ENCODE peak calls at places on chromosomes 2 and 18, in five cellular contexts. One of them, this sample, is unnamed.

GRCh38 chr2:209772316-209772715 is 684 bp downstream of the UNC80 start:
- DNase-seq in HFFc6: no peak
- DNase-seq in mammary epithelial cell: no peak
- DNase-seq in Calu3: no peak
- DNase-seq in neural crest cell: no peak
- DNase-seq in this sample: no peak

GRCh38 chr2:171081649-171082111 is 79.0 kb downstream of the TLK1 start:
- DNase-seq in neural crest cell: no peak
- DNase-seq in mammary epithelial cell: no peak
- DNase-seq in HFFc6: no peak
- DNase-seq in Calu3: no peak
- DNase-seq in this sample: no peak

GRCh38 chr18:66872277-66872676 is 268.4 kb upstream of the CDH19 start:
- DNase-seq in mammary epithelial cell: peak
- DNase-seq in HFFc6: no peak
- DNase-seq in neural crest cell: no peak
- DNase-seq in Calu3: no peak
- DNase-seq in this sample: peak

GRCh38 chr2:48209214-48209885 is 303.1 kb upstream of the FBXO11 start:
- DNase-seq in neural crest cell: no peak
- DNase-seq in Calu3: no peak
- DNase-seq in HFFc6: peak
- DNase-seq in mammary epithelial cell: peak
- DNase-seq in this sample: no peak

GRCh38 chr2:130834091-130834922 is 2.4 kb upstream of the ARHGEF4 start:
- DNase-seq in neural crest cell: no peak
- DNase-seq in HFFc6: no peak
- DNase-seq in mammary epithelial cell: no peak
- DNase-seq in Calu3: no peak
- DNase-seq in this sample: no peak

GRCh38 chr2:54233832-54234649 is 22.0 kb downstream of the TSPYL6 start:
- DNase-seq in Calu3: no peak
- DNase-seq in neural crest cell: no peak
- DNase-seq in mammary epithelial cell: no peak
- DNase-seq in HFFc6: no peak
- DNase-seq in this sample: no peak

GRCh38 chr2:12484536-12485115 is 232.1 kb upstream of the TRIB2 start:
- DNase-seq in HFFc6: peak
- DNase-seq in mammary epithelial cell: no peak
- DNase-seq in Calu3: no peak
- DNase-seq in neural crest cell: no peak
- DNase-seq in this sample: no peak

GRCh38 chr2:73907840-73908452 is 15.1 kb downstream of the ACTG2 start:
- DNase-seq in Calu3: peak
- DNase-seq in mammary epithelial cell: peak
- DNase-seq in neural crest cell: no peak
- DNase-seq in HFFc6: no peak
- DNase-seq in this sample: peak

GRCh38 chr2:40049782-40050181 is 270.7 kb upstream of the THUMPD2 start:
- DNase-seq in neural crest cell: no peak
- DNase-seq in mammary epithelial cell: no peak
- DNase-seq in HFFc6: no peak
- DNase-seq in Calu3: no peak
- DNase-seq in this sample: no peak

GRCh38 chr2:36379710-36380448 is 24.3 kb downstream of the CRIM1 start:
- DNase-seq in Calu3: no peak
- DNase-seq in neural crest cell: no peak
- DNase-seq in HFFc6: no peak
- DNase-seq in mammary epithelial cell: peak
- DNase-seq in this sample: no peak

GRCh38 chr2:38123862-38124261 is 47.9 kb upstream of the CYP1B1 start:
- DNase-seq in Calu3: no peak
- DNase-seq in HFFc6: no peak
- DNase-seq in neural crest cell: no peak
- DNase-seq in mammary epithelial cell: peak
- DNase-seq in this sample: no peak

GRCh38 chr2:28276076-28276618 is 116.5 kb upstream of the FOSL2 start:
- DNase-seq in neural crest cell: no peak
- DNase-seq in HFFc6: peak
- DNase-seq in Calu3: peak
- DNase-seq in mammary epithelial cell: peak
- DNase-seq in this sample: peak

GRCh38 chr2:12606472-12607000 is 110.2 kb upstream of the TRIB2 start:
- DNase-seq in neural crest cell: no peak
- DNase-seq in mammary epithelial cell: peak
- DNase-seq in HFFc6: peak
- DNase-seq in Calu3: no peak
- DNase-seq in this sample: no peak

GRCh38 chr2:23707096-23707495 is 219.8 kb downstream of the ATAD2B start:
- DNase-seq in neural crest cell: no peak
- DNase-seq in mammary epithelial cell: no peak
- DNase-seq in Calu3: no peak
- DNase-seq in HFFc6: no peak
- DNase-seq in this sample: no peak

GRCh38 chr2:224658776-224659175 is 57.4 kb downstream of the CCDC195 start:
- DNase-seq in mammary epithelial cell: peak
- DNase-seq in neural crest cell: no peak
- DNase-seq in Calu3: no peak
- DNase-seq in HFFc6: peak
- DNase-seq in this sample: no peak

GRCh38 chr2:64685430-64685829 is 31.7 kb upstream of the SERTAD2 start:
- DNase-seq in mammary epithelial cell: no peak
- DNase-seq in neural crest cell: no peak
- DNase-seq in Calu3: no peak
- DNase-seq in HFFc6: no peak
- DNase-seq in this sample: no peak

DNA sequence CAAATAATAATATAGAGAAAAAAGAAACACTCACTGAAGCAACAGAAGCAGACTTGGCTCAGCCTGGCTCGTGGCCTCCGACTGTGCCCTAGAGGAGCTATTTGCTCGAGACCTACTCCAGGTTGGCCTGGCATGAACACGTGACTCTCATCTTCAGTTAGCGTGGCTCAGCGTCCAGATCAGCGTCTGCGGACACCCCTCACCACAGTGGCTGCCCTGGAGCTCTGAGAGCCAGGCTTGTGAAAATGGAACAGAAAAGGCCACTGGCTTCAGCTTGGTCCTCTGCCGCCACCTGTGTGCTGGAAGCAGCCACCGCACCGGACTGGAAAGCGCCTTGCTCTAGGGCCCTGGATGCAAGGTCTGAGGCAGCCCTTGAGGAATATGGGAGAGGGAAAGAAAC is 1184.0 kb upstream of the GYPC start:
- DNase-seq in neural crest cell: peak
- DNase-seq in mammary epithelial cell: no peak
- DNase-seq in Calu3: no peak
- DNase-seq in HFFc6: no peak
- DNase-seq in this sample: peak
- TF ChIP-seq CTCF in neural crest cell: peak
- TF ChIP-seq CTCF in mammary epithelial cell: no peak
- TF ChIP-seq CTCF in Calu3: no peak
- TF ChIP-seq CTCF in HFFc6: peak
- TF ChIP-seq CTCF in this sample: peak

DNA sequence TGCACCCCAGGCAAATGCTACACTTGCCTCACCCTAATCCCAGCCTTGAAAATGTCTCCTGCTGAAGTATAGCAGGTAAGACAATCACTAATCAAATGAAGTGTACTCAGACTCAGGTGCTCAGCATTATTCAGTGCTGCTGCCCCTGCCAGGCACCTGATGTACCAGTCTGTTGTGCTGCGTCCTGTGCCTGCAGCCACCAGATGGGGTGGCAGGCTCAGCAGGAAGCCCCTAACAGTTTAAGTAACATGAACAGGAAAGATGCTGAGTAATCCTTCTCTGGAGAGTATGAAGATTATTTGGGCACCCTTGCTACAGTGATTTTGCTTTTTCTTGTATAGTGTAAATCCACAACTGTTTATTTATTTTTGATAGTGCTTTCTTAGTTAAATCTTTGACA is 69.1 kb downstream of the TACR1 start:
- DNase-seq in HFFc6: no peak
- DNase-seq in neural crest cell: no peak
- DNase-seq in mammary epithelial cell: no peak
- DNase-seq in Calu3: no peak
- DNase-seq in this sample: no peak
- TF ChIP-seq CTCF in HFFc6: no peak
- TF ChIP-seq CTCF in neural crest cell: no peak
- TF ChIP-seq CTCF in mammary epithelial cell: no peak
- TF ChIP-seq CTCF in Calu3: no peak
- TF ChIP-seq CTCF in this sample: no peak

DNA sequence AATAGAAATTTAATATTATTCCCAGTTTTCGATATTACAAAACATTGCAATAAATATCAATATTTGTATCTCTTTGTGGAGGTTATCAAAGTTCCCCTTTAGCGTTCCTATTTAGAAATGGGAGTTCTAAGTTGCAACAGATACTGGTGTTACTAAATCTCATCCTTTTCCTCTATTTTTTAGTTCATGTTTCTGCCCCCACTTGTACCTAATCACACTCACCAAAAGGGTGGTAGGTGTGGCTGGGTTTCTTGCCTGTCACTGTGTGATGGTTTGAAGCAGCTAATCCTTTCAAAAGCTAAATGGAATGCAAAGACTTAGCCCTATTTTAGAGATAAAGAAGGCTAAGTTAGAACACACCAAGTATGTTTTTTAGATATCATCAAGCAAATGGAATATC is 997.9 kb downstream of the TSN start:
- DNase-seq in HFFc6: no peak
- DNase-seq in neural crest cell: no peak
- DNase-seq in mammary epithelial cell: no peak
- DNase-seq in Calu3: no peak
- DNase-seq in this sample: no peak
- TF ChIP-seq CTCF in HFFc6: no peak
- TF ChIP-seq CTCF in neural crest cell: no peak
- TF ChIP-seq CTCF in mammary epithelial cell: no peak
- TF ChIP-seq CTCF in Calu3: no peak
- TF ChIP-seq CTCF in this sample: no peak

GRCh38 chr2:197786010-197786877 is 1.1 kb upstream of the BOLL start:
- DNase-seq in Calu3: peak
- DNase-seq in HFFc6: no peak
- DNase-seq in mammary epithelial cell: no peak
- DNase-seq in neural crest cell: peak
- DNase-seq in this sample: peak
- TF ChIP-seq CTCF in Calu3: peak
- TF ChIP-seq CTCF in HFFc6: peak
- TF ChIP-seq CTCF in mammary epithelial cell: peak
- TF ChIP-seq CTCF in neural crest cell: peak
- TF ChIP-seq CTCF in this sample: peak

GRCh38 chr2:10903861-10904210 is 7.9 kb upstream of the KCNF1 start:
- DNase-seq in Calu3: no peak
- DNase-seq in mammary epithelial cell: no peak
- DNase-seq in neural crest cell: no peak
- DNase-seq in HFFc6: no peak
- DNase-seq in this sample: no peak

GRCh38 chr2:10901565-10901964 is 10.2 kb upstream of the KCNF1 start:
- DNase-seq in neural crest cell: no peak
- DNase-seq in HFFc6: no peak
- DNase-seq in mammary epithelial cell: no peak
- DNase-seq in Calu3: no peak
- DNase-seq in this sample: no peak

GRCh38 chr2:10897956-10898355 is 13.8 kb upstream of the KCNF1 start:
- DNase-seq in Calu3: no peak
- DNase-seq in HFFc6: peak
- DNase-seq in mammary epithelial cell: no peak
- DNase-seq in neural crest cell: no peak
- DNase-seq in this sample: no peak

GRCh38 chr2:10901160-10901559 is 10.6 kb upstream of the KCNF1 start:
- DNase-seq in Calu3: peak
- DNase-seq in mammary epithelial cell: peak
- DNase-seq in HFFc6: peak
- DNase-seq in neural crest cell: no peak
- DNase-seq in this sample: no peak

GRCh38 chr2:10900216-10901109 is 11.3 kb upstream of the KCNF1 start:
- DNase-seq in Calu3: peak
- DNase-seq in neural crest cell: peak
- DNase-seq in mammary epithelial cell: peak
- DNase-seq in HFFc6: no peak
- DNase-seq in this sample: peak
- TF ChIP-seq CTCF in Calu3: no peak
- TF ChIP-seq CTCF in neural crest cell: peak
- TF ChIP-seq CTCF in mammary epithelial cell: peak
- TF ChIP-seq CTCF in HFFc6: peak
- TF ChIP-seq CTCF in this sample: no peak

GRCh38 chr2:102844911-102845310 is 83.1 kb downstream of the TMEM182 start:
- DNase-seq in mammary epithelial cell: no peak
- DNase-seq in HFFc6: no peak
- DNase-seq in neural crest cell: no peak
- DNase-seq in Calu3: no peak
- DNase-seq in this sample: no peak

GRCh38 chr2:102843759-102844443 is 82.1 kb downstream of the TMEM182 start:
- DNase-seq in neural crest cell: no peak
- DNase-seq in Calu3: no peak
- DNase-seq in mammary epithelial cell: no peak
- DNase-seq in HFFc6: no peak
- DNase-seq in this sample: no peak

GRCh38 chr2:102850888-102851287 is 89.1 kb downstream of the TMEM182 start:
- DNase-seq in neural crest cell: no peak
- DNase-seq in mammary epithelial cell: no peak
- DNase-seq in Calu3: no peak
- DNase-seq in HFFc6: no peak
- DNase-seq in this sample: no peak

DNA sequence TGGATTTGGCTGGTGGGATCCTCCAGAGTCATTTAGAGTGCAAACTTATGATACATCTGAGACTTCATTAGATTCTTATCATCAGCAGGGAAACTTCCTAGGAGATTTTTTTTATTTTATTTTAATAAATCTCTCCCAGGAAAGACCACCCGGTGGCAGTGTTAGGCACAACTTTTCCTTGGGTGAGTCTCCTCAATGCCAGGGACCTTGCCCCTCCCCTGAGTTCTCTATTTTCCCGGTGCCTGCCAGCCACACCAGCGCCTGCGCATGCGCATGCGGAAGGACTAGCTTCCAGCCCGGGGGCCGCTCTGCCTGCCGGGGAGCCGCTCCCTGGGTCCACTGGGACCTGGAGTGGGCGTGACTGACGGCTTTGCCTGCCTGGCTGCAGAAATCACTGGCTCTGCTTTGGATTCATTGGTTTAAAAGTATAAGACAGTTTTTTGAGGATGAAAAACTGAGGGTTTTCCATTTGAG is 86.6 kb downstream of the TMEM182 start:
- DNase-seq in neural crest cell: peak
- DNase-seq in mammary epithelial cell: peak
- DNase-seq in HFFc6: no peak
- DNase-seq in Calu3: peak
- DNase-seq in this sample: peak
- TF ChIP-seq CTCF in neural crest cell: peak
- TF ChIP-seq CTCF in mammary epithelial cell: no peak
- TF ChIP-seq CTCF in HFFc6: no peak
- TF ChIP-seq CTCF in Calu3: no peak
- TF ChIP-seq CTCF in this sample: no peak

GRCh38 chr2:235191933-235192332 is 240.1 kb downstream of the SH3BP4 start:
- DNase-seq in HFFc6: no peak
- DNase-seq in Calu3: no peak
- DNase-seq in neural crest cell: no peak
- DNase-seq in mammary epithelial cell: no peak
- DNase-seq in this sample: no peak
- TF ChIP-seq CTCF in HFFc6: no peak
- TF ChIP-seq CTCF in Calu3: no peak
- TF ChIP-seq CTCF in neural crest cell: no peak
- TF ChIP-seq CTCF in mammary epithelial cell: no peak
- TF ChIP-seq CTCF in this sample: no peak

This sample was measured in GM13976.